ENCODE peak calls at places on chromosomes 4 and X, in ten cellular contexts. K is progenitor cell of endocrine pancreas; J is GM10248; R is AG04449; T is nephron progenitor cell; I is heart right ventricle; O is CD8-positive, alpha-beta T cell; C is suprapubic skin; G is dorsolateral prefrontal cortex; H is foreskin fibroblast. N is an unnamed sample.

GRCh38 chr4:15684498-15684897 is 2.9 kb downstream of the FAM200B start:
- DNase-seq in C (no peak), R (no peak), G (no peak), T (no peak), J (no peak), K (no peak), H (no peak), I (no peak), O (no peak), N (no peak)

GRCh38 chr4:165726831-165727230 is 146.2 kb upstream of the TLL1 start:
- DNase-seq in O (no peak), K (no peak), H (no peak), C (no peak), R (no peak), T (no peak), G (no peak), I (no peak), J (no peak), N (no peak)

GRCh38 chr4:152310223-152310622 is 225.7 kb downstream of the FBXW7 start:
- DNase-seq in K (no peak), C (no peak), G (no peak), R (peak), T (no peak), O (no peak), J (no peak), I (no peak), H (peak), N (peak)

GRCh38 chr4:3192188-3192587 is 56.8 kb upstream of the MSANTD1 start:
- DNase-seq in C (no peak), H (no peak), T (no peak), G (no peak), I (no peak), R (no peak), K (no peak), O (no peak), J (no peak), N (no peak)

GRCh38 chr4:99485212-99485611 is 25.6 kb upstream of the C4orf17 start:
- DNase-seq in I (no peak), G (no peak), K (no peak), O (no peak), R (no peak), H (no peak), J (no peak), T (no peak), C (no peak), N (no peak)

GRCh38 chrX:133444196-133444595 is 28.9 kb upstream of the GPC4 start:
- DNase-seq in H (no peak), K (no peak), J (no peak), G (no peak), T (no peak), I (no peak), O (no peak), R (no peak), C (no peak), N (no peak)

GRCh38 chr4:106565727-106566126 is 197.1 kb upstream of the GIMD1 start:
- DNase-seq in O (no peak), R (no peak), T (no peak), J (no peak), I (no peak), H (no peak), G (no peak), C (no peak), K (no peak), N (no peak)

GRCh38 chrX:118523920-118524319 is 28.3 kb downstream of the DOCK11 start:
- DNase-seq in R (no peak), C (no peak), J (no peak), G (no peak), K (no peak), T (no peak), I (no peak), H (no peak), O (peak), N (no peak)

GRCh38 chr4:26807330-26807729 is 53.3 kb upstream of the STIM2 start:
- DNase-seq in J (no peak), G (no peak), K (no peak), C (no peak), T (no peak), I (no peak), O (no peak), H (no peak), R (no peak), N (no peak)

GRCh38 chr4:158814636-158815035 is 45.8 kb downstream of the FNIP2 start:
- DNase-seq in R (peak), O (no peak), J (no peak), I (no peak), G (no peak), H (no peak), T (no peak), K (no peak), C (no peak), N (peak)

GRCh38 chrX:153317996-153318722 is 3.4 kb downstream of the PNMA6F start:
- DNase-seq in K (no peak), J (no peak), G (no peak), O (no peak), R (no peak), C (no peak), T (no peak), H (no peak), I (no peak), N (no peak)

GRCh38 chr4:83028976-83029375 is 6.0 kb upstream of the COPS4 start:
- DNase-seq in H (no peak), G (no peak), C (no peak), O (no peak), I (no peak), K (no peak), J (no peak), T (no peak), R (no peak), N (no peak)

GRCh38 chrX:121579016-121579760 is 531.8 kb downstream of the GLUD2 start:
- DNase-seq in R (no peak), T (peak), H (no peak), C (no peak), J (no peak), I (no peak), O (no peak), G (no peak), K (no peak), N (peak)

GRCh38 chr4:6885953-6886557 is 23.6 kb upstream of the TBC1D14 start:
- DNase-seq in K (no peak), R (no peak), I (peak), T (no peak), C (no peak), G (peak), H (peak), O (no peak), J (peak), N (peak)

GRCh38 chr4:20428410-20429160 is 176.9 kb downstream of the SLIT2 start:
- DNase-seq in R (no peak), I (no peak), J (no peak), K (no peak), O (no peak), C (no peak), T (no peak), G (no peak), H (no peak), N (no peak)

GRCh38 chr4:113666386-113667114 is 95.0 kb downstream of the CAMK2D start:
- DNase-seq in H (no peak), K (no peak), G (no peak), T (no peak), C (no peak), J (no peak), I (no peak), O (no peak), R (no peak), N (no peak)

GRCh38 chr4:67750691-67751090 is 3.5 kb downstream of the GNRHR start:
- DNase-seq in T (no peak), C (no peak), G (no peak), I (no peak), K (no peak), H (no peak), R (no peak), J (no peak), O (no peak), N (no peak)

GRCh38 chr4:74659576-74660411 is 134.5 kb downstream of the BTC start:
- DNase-seq in R (peak), T (no peak), O (no peak), J (no peak), C (no peak), K (no peak), I (no peak), H (peak), G (no peak), N (peak)

GRCh38 chr4:152937535-152938236 is 1.6 kb downstream of the FHDC1 start:
- DNase-seq in O (no peak), R (no peak), C (no peak), T (peak), J (peak), G (no peak), I (peak), H (no peak), K (no peak), N (no peak)

GRCh38 chr4:81648576-81649272 is 177.0 kb upstream of the RASGEF1B start:
- DNase-seq in I (no peak), G (no peak), T (no peak), R (no peak), H (no peak), K (no peak), O (peak), C (no peak), J (peak), N (no peak)

GRCh38 chr4:6641164-6641970 is 882 bp downstream of the MRFAP1 start:
- DNase-seq in O (peak), R (no peak), K (no peak), I (peak), H (peak), G (no peak), C (peak), T (peak), J (no peak), N (peak)

GRCh38 chr4:20268028-20268427 is 16.3 kb downstream of the SLIT2 start:
- DNase-seq in R (no peak), C (no peak), T (no peak), G (no peak), J (no peak), K (no peak), O (no peak), H (no peak), I (no peak), N (no peak)

GRCh38 chrX:154478728-154479622 is at the start of gene LAGE3:
- DNase-seq in O (peak), C (peak), R (peak), K (peak), G (peak), I (peak), J (peak), H (peak), T (peak), N (peak)

GRCh38 chr4:76354517-76355473 is 48.3 kb downstream of the STBD1 start:
- DNase-seq in T (no peak), G (no peak), H (no peak), R (no peak), C (no peak), K (no peak), I (no peak), O (no peak), J (no peak), N (no peak)

GRCh38 chr4:102500371-102501175 is 586 bp upstream of the NFKB1 start:
- DNase-seq in R (no peak), G (peak), J (peak), O (peak), K (peak), C (peak), T (peak), H (peak), I (peak), N (peak)

DNA sequence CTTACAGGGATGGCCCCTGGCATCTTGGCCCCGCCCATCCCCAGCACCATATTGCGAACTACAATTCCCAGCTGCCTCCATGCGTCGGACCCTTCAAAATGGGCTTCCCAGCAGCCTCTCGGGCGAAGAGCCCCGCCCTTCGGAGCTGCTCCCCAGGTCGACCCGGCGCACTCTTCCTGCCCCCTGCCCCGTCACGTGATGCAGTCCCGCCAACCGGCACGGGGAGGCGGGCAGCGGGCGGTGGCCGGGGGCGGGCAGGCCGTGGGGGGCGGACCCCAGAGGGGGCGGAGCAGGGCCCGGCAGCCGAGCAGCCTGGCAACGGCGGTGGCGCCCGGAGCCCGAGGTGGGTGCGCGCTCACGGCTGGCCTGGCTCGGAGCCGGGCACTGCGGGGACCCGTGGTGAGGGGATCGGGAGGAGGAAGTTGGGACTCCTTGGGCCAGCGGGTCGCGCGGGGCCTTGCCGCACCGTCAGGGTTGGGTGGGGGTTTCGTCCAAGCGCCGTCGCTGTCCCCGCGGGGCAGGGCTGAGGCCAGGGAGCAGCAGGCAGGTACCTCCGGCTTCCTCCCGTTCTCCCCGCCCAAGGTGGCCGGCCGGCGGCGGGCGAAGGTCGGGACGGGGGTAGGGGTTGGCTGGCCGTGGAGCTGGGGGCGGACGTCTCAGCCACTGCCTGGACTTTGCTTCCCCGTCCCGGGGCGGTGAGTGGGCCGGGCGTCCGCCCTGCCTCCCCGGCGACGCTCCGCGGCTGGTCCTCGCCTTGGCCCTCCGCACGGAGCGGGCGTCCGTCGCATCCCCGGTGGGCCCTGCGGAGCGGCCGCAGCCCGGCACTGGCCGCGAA is at the start of gene MTM1:
- DNase-seq in I (peak), T (peak), H (peak), C (peak), G (peak), R (peak), O (peak), K (peak), J (peak), N (peak)
- TF ChIP-seq CTCF in I (no peak), T (no peak), H (no peak), C (no peak), G (no peak), R (no peak), O (no peak), K (no peak), J (no peak), N (no peak)

DNA sequence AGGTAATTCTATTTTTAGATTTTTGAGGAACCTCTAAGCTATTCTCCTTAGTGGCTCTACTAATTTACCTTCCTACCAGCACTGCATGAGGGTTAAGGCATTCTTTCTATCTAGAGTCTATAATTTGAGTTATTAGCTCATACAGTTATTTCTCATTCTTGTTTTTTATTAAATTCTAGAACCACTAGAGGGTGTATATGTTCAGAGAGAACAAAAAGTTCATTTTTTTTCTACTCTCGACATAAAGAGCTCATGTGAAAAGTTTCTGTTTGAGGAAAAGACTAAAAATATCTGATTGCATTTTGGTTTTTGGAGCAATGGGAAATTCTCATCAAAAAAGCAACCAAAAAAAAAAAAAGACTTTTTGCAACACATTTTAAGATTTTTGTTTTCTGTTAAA is 57.0 kb upstream of the LRAT start:
- DNase-seq in K (no peak), R (no peak), I (no peak), C (no peak), G (no peak), O (no peak), T (no peak), H (no peak), J (no peak), N (no peak)
- TF ChIP-seq CTCF in K (peak), R (no peak), I (no peak), C (no peak), G (peak), O (no peak), T (no peak), H (no peak), J (no peak), N (peak)

GRCh38 chr4:37802068-37802666 is 24.3 kb upstream of the PGM2 start:
- DNase-seq in I (no peak), C (no peak), G (no peak), R (no peak), K (peak), H (peak), T (peak), J (no peak), O (no peak), N (peak)
- TF ChIP-seq CTCF in I (peak), C (peak), G (peak), R (peak), K (peak), H (peak), T (peak), J (peak), O (no peak), N (peak)

DNA sequence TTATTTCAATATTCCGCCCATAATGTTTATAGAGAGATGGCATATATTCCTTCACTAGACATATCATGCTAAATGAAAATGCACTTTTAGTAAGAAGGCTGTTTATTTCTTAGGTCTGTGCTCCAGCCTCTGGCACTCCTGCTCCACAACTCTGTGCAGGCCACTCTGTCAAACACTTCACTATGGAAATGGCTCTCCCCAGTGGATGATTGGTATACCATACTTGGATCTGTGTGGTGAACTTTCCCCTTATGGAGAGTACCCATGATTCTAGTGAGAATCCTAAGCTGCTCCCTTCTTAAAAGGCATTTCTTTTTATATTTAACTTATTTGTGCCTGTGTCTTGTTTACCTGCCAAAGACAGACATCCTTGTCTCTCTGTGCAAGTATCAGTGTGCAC is 480.1 kb upstream of the GALNT7 start:
- DNase-seq in H (no peak), R (no peak), K (no peak), O (no peak), T (no peak), G (no peak), I (no peak), C (no peak), J (no peak), N (no peak)
- TF ChIP-seq CTCF in H (no peak), R (no peak), K (no peak), O (no peak), T (no peak), G (no peak), I (no peak), C (no peak), J (no peak), N (no peak)

DNA sequence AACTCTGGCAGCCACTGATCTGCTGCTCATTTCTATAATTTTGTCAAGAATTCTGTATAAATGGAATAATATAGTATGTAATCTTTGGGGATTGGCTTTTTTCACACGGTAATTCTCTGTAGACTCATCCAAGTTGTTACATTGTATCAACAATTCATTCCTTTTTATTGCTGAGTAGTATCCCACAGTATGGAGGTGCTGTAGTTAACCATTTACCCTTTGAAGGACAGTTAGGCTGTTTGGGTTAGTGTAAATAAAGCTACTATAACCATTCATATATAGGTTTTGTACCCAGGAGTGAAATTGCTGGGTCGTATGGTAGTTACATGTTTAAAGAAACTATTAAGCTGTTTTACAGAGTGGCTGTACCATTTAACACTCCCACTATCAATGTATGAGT is 157.0 kb upstream of the NDP start:
- DNase-seq in T (no peak), G (no peak), R (no peak), C (no peak), O (no peak), J (no peak), K (no peak), H (no peak), I (no peak), N (no peak)
- TF ChIP-seq CTCF in T (no peak), G (no peak), R (no peak), C (no peak), O (no peak), J (no peak), K (no peak), H (no peak), I (no peak), N (no peak)

GRCh38 chrX:18931972-18932371 is 51.9 kb downstream of the PHKA2 start:
- DNase-seq in R (no peak), T (peak), H (peak), C (no peak), K (no peak), I (no peak), G (no peak), J (peak), O (no peak), N (peak)
- TF ChIP-seq CTCF in R (no peak), T (peak), H (peak), C (no peak), K (peak), I (peak), G (peak), J (peak), O (no peak), N (peak)